ENCODE peak calls at places on chromosomes 2 and 18, in six cellular contexts. R, M, I, Z, E and L are unnamed samples.

GRCh38 chr2:178109813-178110212 is 2.4 kb upstream of the RBM45 start:
- DNase-seq in Z (no peak), E (peak), R (no peak), I (no peak), M (no peak), L (no peak)

GRCh38 chr2:5798083-5798482 is 105.9 kb downstream of the SOX11 start:
- DNase-seq in Z (no peak), I (no peak), R (no peak), E (no peak), M (no peak), L (no peak)

GRCh38 chr2:120632796-120633646 is 102.6 kb upstream of the GLI2 start:
- DNase-seq in E (no peak), R (peak), M (peak), Z (peak), I (peak), L (no peak)

GRCh38 chr2:208101716-208102631 is 22.4 kb downstream of the CRYGD start:
- DNase-seq in I (no peak), M (no peak), R (no peak), Z (no peak), E (peak), L (no peak)

GRCh38 chr2:120825370-120826259 is 89.9 kb downstream of the GLI2 start:
- DNase-seq in I (no peak), M (no peak), E (peak), R (no peak), Z (no peak), L (no peak)

GRCh38 chr2:226351711-226352110 is 447.9 kb downstream of the IRS1 start:
- DNase-seq in Z (no peak), I (no peak), R (no peak), M (no peak), E (peak), L (no peak)

GRCh38 chr18:35028556-35028955 is 12.7 kb upstream of the MAPRE2 start:
- DNase-seq in Z (no peak), E (peak), R (no peak), I (no peak), M (no peak), L (no peak)

GRCh38 chr18:37538526-37539205 is 26.9 kb downstream of the CELF4 start:
- DNase-seq in Z (no peak), E (no peak), R (no peak), M (no peak), I (no peak), L (no peak)

GRCh38 chr2:190718652-190719526 is 70.0 kb downstream of the NAB1 start:
- DNase-seq in Z (no peak), E (peak), I (no peak), M (peak), R (no peak), L (no peak)

GRCh38 chr2:128435576-128436497 is 117.2 kb upstream of the HS6ST1 start:
- DNase-seq in R (peak), M (no peak), I (peak), E (no peak), Z (peak), L (no peak)

GRCh38 chr2:100427627-100428258 is 10.3 kb upstream of the CHST10 start:
- DNase-seq in I (peak), Z (peak), R (no peak), E (peak), M (peak), L (peak)

GRCh38 chr2:163182764-163183354 is 344.3 kb upstream of the KCNH7 start:
- DNase-seq in R (no peak), M (no peak), I (no peak), Z (no peak), E (peak), L (no peak)

GRCh38 chr2:176924909-176925548 is 287.6 kb upstream of the HNRNPA3 start:
- DNase-seq in M (no peak), E (no peak), R (no peak), I (no peak), Z (no peak), L (no peak)

GRCh38 chr2:128808462-128809255 is 490.0 kb upstream of the HS6ST1 start:
- DNase-seq in M (no peak), E (peak), R (no peak), I (no peak), Z (no peak), L (no peak)

GRCh38 chr2:101737478-101738240 is 40.2 kb downstream of the MAP4K4 start:
- DNase-seq in E (no peak), Z (no peak), I (no peak), R (no peak), M (no peak), L (no peak)

GRCh38 chr2:18404141-18404540 is 156.3 kb downstream of the RDH14 start:
- DNase-seq in M (no peak), Z (no peak), R (no peak), I (no peak), E (no peak), L (no peak)

GRCh38 chr2:67627456-67627855 is 230.3 kb downstream of the ETAA1 start:
- DNase-seq in I (no peak), R (no peak), E (no peak), M (no peak), Z (no peak), L (no peak)

GRCh38 chr2:147989809-147990403 is 30.6 kb downstream of the ORC4 start:
- DNase-seq in M (no peak), E (peak), I (no peak), R (no peak), Z (no peak), L (no peak)

GRCh38 chr2:95314964-95315611 is 17.9 kb downstream of the KCNIP3 start:
- DNase-seq in E (peak), I (no peak), Z (peak), M (peak), R (no peak), L (no peak)

GRCh38 chr18:23779696-23780303 is 90.5 kb downstream of the LAMA3 start:
- DNase-seq in R (no peak), Z (no peak), M (no peak), E (peak), I (no peak), L (no peak)
- TF ChIP-seq CTCF in R (no peak), Z (no peak), M (no peak), E (no peak), I (no peak), L (no peak)

DNA sequence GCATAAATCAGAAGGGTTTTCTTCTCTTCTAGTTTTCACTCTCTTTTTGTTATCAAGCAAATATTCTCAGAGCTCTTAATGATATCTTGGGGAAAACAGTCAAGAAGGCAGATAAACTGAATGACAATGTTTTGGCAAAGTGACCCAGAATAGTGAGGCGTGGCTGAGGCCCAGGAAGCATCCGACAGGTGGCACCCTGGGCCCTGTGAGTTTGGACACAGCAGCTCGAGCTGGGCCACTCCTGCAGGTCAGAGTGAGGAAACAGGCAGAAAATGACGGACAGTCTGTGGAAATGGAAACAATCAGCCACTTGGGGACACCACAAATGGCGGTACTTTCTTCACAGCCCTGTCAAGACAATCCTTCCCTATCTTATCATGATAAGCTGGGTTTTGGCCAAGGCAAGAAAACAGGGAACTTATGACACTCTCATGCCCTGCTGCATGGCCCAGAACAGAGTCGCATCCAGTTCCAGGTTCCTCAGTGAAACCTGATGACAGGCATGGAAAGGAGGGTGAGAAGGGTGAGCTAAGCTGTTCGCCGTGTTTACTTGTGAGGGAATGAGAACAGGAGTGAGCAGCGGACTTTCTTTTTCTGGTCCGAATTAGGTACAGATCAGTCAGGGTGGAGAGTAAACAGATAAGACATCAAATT is 32.1 kb downstream of the MRPL44 start:
- DNase-seq in I (no peak), Z (no peak), M (peak), E (no peak), R (no peak), L (no peak)
- TF ChIP-seq CTCF in I (no peak), Z (no peak), M (no peak), E (no peak), R (no peak), L (no peak)

GRCh38 chr2:239979243-239980023 is 45.7 kb downstream of the NDUFA10 start:
- DNase-seq in E (peak), M (no peak), Z (no peak), R (peak), I (peak), L (no peak)
- TF ChIP-seq CTCF in E (no peak), M (no peak), Z (no peak), R (no peak), I (no peak), L (no peak)

GRCh38 chr2:31950946-31951562 is 59.8 kb downstream of the MEMO1 start:
- DNase-seq in Z (no peak), E (no peak), R (no peak), I (no peak), M (no peak), L (no peak)

GRCh38 chr2:31957748-31958717 is 52.8 kb downstream of the MEMO1 start:
- DNase-seq in I (no peak), R (no peak), M (no peak), E (no peak), Z (no peak), L (no peak)

GRCh38 chr2:31956299-31956698 is 54.5 kb downstream of the MEMO1 start:
- DNase-seq in R (no peak), Z (no peak), E (no peak), M (no peak), I (no peak), L (no peak)
- TF ChIP-seq CTCF in R (no peak), Z (no peak), E (no peak), M (no peak), I (no peak), L (no peak)

GRCh38 chr18:43662657-43663056 is 385.4 kb upstream of the SYT4 start:
- DNase-seq in E (peak), M (no peak), I (no peak), R (no peak), Z (no peak), L (no peak)

GRCh38 chr18:43664487-43665008 is 387.3 kb upstream of the SYT4 start:
- DNase-seq in Z (no peak), M (no peak), E (no peak), I (no peak), R (no peak), L (no peak)

GRCh38 chr18:43665239-43665788 is 388.0 kb upstream of the SYT4 start:
- DNase-seq in Z (no peak), I (no peak), M (no peak), E (peak), R (no peak), L (no peak)

GRCh38 chr18:43663159-43663558 is 385.9 kb upstream of the SYT4 start:
- DNase-seq in E (no peak), R (no peak), I (no peak), M (no peak), Z (no peak), L (no peak)

GRCh38 chr18:43661570-43661969 is 384.3 kb upstream of the SYT4 start:
- DNase-seq in E (peak), M (peak), I (no peak), R (no peak), Z (no peak), L (no peak)
- TF ChIP-seq CTCF in E (peak), M (no peak), I (no peak), R (no peak), Z (peak), L (no peak)

DNA sequence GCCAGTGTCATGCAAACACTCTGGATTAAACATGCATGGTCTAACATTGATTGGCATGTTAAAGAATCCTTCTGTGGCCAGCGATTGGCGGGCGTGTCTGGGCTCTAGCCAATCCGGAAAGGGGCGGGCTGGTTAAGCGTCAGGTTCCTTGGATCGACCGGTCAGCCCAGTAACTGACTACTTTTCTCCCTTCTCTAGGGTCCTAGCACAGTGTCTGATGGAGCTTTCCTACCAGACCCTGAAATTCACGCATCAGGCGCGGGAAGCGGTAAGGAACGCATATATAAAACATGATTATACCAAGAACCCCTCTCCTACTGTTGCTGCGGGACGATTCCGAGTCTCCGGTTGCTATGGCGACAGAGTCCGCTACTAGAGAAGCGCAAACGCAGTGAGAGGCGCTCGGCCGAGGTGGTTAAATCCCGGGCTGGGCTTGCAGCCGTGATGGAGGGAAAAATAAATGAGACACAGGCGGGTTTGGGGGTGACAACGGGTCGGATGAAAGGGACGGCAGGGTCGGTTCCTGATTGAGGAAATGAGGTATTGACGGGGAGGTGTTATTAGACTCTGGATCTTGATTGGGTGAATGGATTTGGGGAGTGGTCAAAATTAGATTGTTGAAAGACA is 29.4 kb downstream of the KATNAL2 start:
- DNase-seq in I (peak), Z (peak), R (peak), E (peak), M (peak), L (peak)
- TF ChIP-seq CTCF in I (no peak), Z (no peak), R (no peak), E (no peak), M (no peak), L (no peak)

GRCh38 chr2:149611100-149611820 is 23.7 kb upstream of the MMADHC start:
- DNase-seq in E (peak), R (no peak), M (peak), Z (no peak), I (no peak), L (no peak)
- TF ChIP-seq CTCF in E (no peak), R (no peak), M (no peak), Z (no peak), I (no peak), L (no peak)

GRCh38 chr2:20561703-20562454 is 89.0 kb downstream of the HS1BP3 start:
- DNase-seq in R (no peak), I (no peak), Z (no peak), E (peak), M (no peak), L (no peak)

GRCh38 chr2:20560891-20561702 is 89.8 kb downstream of the HS1BP3 start:
- DNase-seq in I (no peak), R (no peak), E (no peak), Z (peak), M (no peak), L (no peak)

GRCh38 chr2:20563251-20563650 is 87.6 kb downstream of the HS1BP3 start:
- DNase-seq in M (no peak), Z (peak), E (no peak), R (no peak), I (no peak), L (no peak)

GRCh38 chr2:20563833-20564232 is 87.1 kb downstream of the HS1BP3 start:
- DNase-seq in M (no peak), I (no peak), E (no peak), R (no peak), Z (no peak), L (no peak)

GRCh38 chr2:20562540-20563225 is 88.2 kb downstream of the HS1BP3 start:
- DNase-seq in I (no peak), Z (peak), E (no peak), R (no peak), M (no peak), L (no peak)
- TF ChIP-seq CTCF in I (no peak), Z (no peak), E (peak), R (no peak), M (no peak), L (no peak)

GRCh38 chr2:239266436-239266770 is 134.4 kb downstream of the HDAC4 start:
- DNase-seq in M (no peak), I (no peak), R (no peak), E (no peak), Z (no peak), L (no peak)

GRCh38 chr2:239266779-239267410 is 133.9 kb downstream of the HDAC4 start:
- DNase-seq in Z (no peak), I (peak), R (peak), E (no peak), M (no peak), L (no peak)

GRCh38 chr2:239268082-239268481 is 132.7 kb downstream of the HDAC4 start:
- DNase-seq in M (peak), I (peak), E (no peak), R (peak), Z (no peak), L (no peak)

GRCh38 chr2:239268549-239268948 is 132.3 kb downstream of the HDAC4 start:
- DNase-seq in Z (no peak), R (peak), E (no peak), I (peak), M (no peak), L (no peak)

DNA sequence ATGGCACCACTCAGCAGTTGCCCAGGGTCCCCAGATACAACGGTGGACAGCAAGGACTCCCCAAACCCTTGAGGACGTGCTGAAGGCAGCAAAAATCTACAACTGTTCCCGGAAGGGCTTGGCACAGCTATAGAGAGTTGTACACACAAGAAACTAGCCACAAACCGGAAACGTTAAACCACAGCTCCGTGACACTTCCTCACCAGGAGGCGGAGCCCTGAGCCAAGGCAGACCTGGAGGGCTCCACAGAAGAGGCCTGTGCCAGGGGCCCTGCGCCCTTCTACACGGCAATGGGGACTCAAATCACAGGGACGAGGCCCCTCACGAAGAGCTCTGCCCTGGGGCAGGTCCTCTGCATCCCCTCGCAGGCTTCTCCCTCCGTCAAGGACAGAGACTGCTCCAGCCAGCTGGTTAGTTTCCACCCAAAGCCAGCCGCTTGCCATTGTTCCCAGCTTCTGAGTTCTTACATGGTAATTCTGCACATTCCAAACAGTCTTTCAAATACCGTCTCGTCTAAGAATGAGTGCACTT is 133.3 kb downstream of the HDAC4 start:
- DNase-seq in M (no peak), R (peak), Z (no peak), I (peak), E (peak), L (peak)
- TF ChIP-seq CTCF in M (no peak), R (no peak), Z (no peak), I (no peak), E (no peak), L (peak)